ENCODE peak calls at places on chromosomes 3 and 15, in nine cellular contexts. Y, N, I, W, K, D, V, E and G are unnamed samples.

GRCh38 chr3:49257187-49257586 is 19.8 kb downstream of the C3orf62 start:
- DNase-seq in Y (no peak), K (no peak), D (no peak), V (no peak), E (no peak), N (no peak), W (no peak), I (no peak), G (peak; percentile 40)

GRCh38 chr15:58203537-58203936 is 65.4 kb downstream of the AQP9 start:
- DNase-seq in V (no peak), N (peak; percentile 96), E (peak; percentile 99), D (no peak), K (no peak), I (peak; percentile 94), W (no peak), Y (no peak), G (no peak)

GRCh38 chr3:197352382-197352781 is 54.0 kb upstream of the DLG1 start:
- DNase-seq in Y (no peak), N (no peak), W (peak; percentile 75), I (peak; percentile 68), D (peak; percentile 70), V (peak; percentile 60), K (no peak), E (peak; percentile 55), G (peak; percentile 86)

GRCh38 chr3:123660900-123661299 is 76.0 kb upstream of the HACD2 start:
- DNase-seq in I (peak; percentile 100), W (peak; percentile 94), K (no peak), D (peak; percentile 91), N (peak; percentile 94), Y (peak; percentile 72), E (peak; percentile 91), V (no peak), G (peak; percentile 97)

GRCh38 chr15:80059786-80060489 is 462 bp downstream of the ZFAND6 start:
- DNase-seq in Y (peak; percentile 55), V (peak; percentile 53), D (no peak), I (peak; percentile 30), N (no peak), E (no peak), W (peak; percentile 89), K (peak; percentile 90), G (no peak)

GRCh38 chr3:33067484-33067883 is 29.5 kb downstream of the GLB1 start:
- DNase-seq in D (no peak), I (peak; percentile 33), W (no peak), E (no peak), V (no peak), N (no peak), K (no peak), Y (no peak), G (no peak)

GRCh38 chr3:30162579-30162978 is 443.8 kb upstream of the TGFBR2 start:
- DNase-seq in N (peak; percentile 54), E (peak; percentile 93), K (no peak), Y (peak; percentile 4), W (no peak), D (no peak), V (no peak), I (peak; percentile 26), G (no peak)

GRCh38 chr3:173140986-173141385 is at the start of gene SPATA16:
- DNase-seq in Y (no peak), E (no peak), W (no peak), V (no peak), I (no peak), N (no peak), D (no peak), K (no peak), G (no peak)

GRCh38 chr3:113695426-113695817 is 1.0 kb downstream of the USF3 start:
- DNase-seq in K (peak; percentile 79), E (no peak), Y (peak; percentile 5), D (no peak), N (no peak), I (peak; percentile 23), W (no peak), V (no peak), G (no peak)

GRCh38 chr15:95556225-95556624 is 774.3 kb upstream of the NR2F2 start:
- DNase-seq in V (no peak), N (no peak), D (no peak), W (no peak), E (no peak), K (no peak), Y (no peak), I (peak; percentile 59), G (no peak)

GRCh38 chr3:41434781-41435180 is 235.5 kb downstream of the CTNNB1 start:
- DNase-seq in V (no peak), W (no peak), E (no peak), N (no peak), K (no peak), D (no peak), I (peak; percentile 11), Y (no peak), G (no peak)

GRCh38 chr3:50862221-50862620 is 187.5 kb downstream of the DOCK3 start:
- DNase-seq in K (peak; percentile 45), V (no peak), I (no peak), Y (no peak), E (no peak), D (no peak), N (no peak), W (no peak), G (no peak)

GRCh38 chr3:105938101-105938500 is 69.3 kb upstream of the CBLB start:
- DNase-seq in E (no peak), Y (no peak), V (no peak), D (no peak), W (no peak), K (no peak), N (no peak), I (peak; percentile 68), G (no peak)

GRCh38 chr15:80568298-80568697 is 126.8 kb upstream of the ABHD17C start:
- DNase-seq in N (no peak), I (peak; percentile 55), D (no peak), K (no peak), W (no peak), V (no peak), E (no peak), Y (peak; percentile 79), G (no peak)

GRCh38 chr15:89654847-89655805 is at the start of gene KIF7:
- DNase-seq in W (no peak), Y (peak; percentile 40), V (peak; percentile 74), I (peak; percentile 74), D (no peak), N (no peak), K (no peak), E (no peak), G (peak; percentile 82)

GRCh38 chr15:93861413-93861812 is 369.9 kb upstream of the MCTP2 start:
- DNase-seq in W (peak; percentile 58), E (no peak), D (no peak), Y (no peak), N (no peak), I (peak; percentile 45), V (no peak), K (no peak), G (no peak)

GRCh38 chr3:137163241-137163916 is 205.6 kb downstream of the IL20RB start:
- DNase-seq in W (no peak), N (no peak), V (peak; percentile 40), E (no peak), D (no peak), Y (no peak), K (no peak), I (no peak), G (no peak)

GRCh38 chr3:175200391-175200790 is 341.3 kb downstream of the NAALADL2 start:
- DNase-seq in Y (no peak), K (no peak), W (no peak), I (no peak), V (no peak), E (no peak), D (no peak), N (no peak), G (no peak)

GRCh38 chr3:72337480-72337855 is 510.8 kb downstream of the SHQ1 start:
- DNase-seq in D (no peak), W (no peak), I (no peak), K (no peak), E (no peak), N (no peak), Y (no peak), V (no peak), G (no peak)
- H3K4me3 ChIP-seq in D (no peak overlapping the region), W (no peak overlapping the region), I (no peak overlapping the region), K (no peak overlapping the region), E (no peak overlapping the region), N (no peak overlapping the region), Y (no peak overlapping the region), V (no peak overlapping the region), G (no peak overlapping the region)

GRCh38 chr3:64093825-64094712 is 70.8 kb upstream of the PSMD6 start:
- DNase-seq in N (no peak), W (no peak), Y (peak; percentile 10), E (no peak), V (no peak), K (no peak), D (no peak), I (no peak), G (no peak)

GRCh38 chr3:64097920-64098319 is 74.6 kb upstream of the PSMD6 start:
- DNase-seq in K (no peak), N (no peak), I (no peak), Y (no peak), W (no peak), V (no peak), D (no peak), E (no peak), G (no peak)

GRCh38 chr3:64098686-64099085 is 75.4 kb upstream of the PSMD6 start:
- DNase-seq in N (no peak), E (no peak), W (no peak), I (no peak), V (no peak), Y (peak; percentile 47), K (no peak), D (no peak), G (no peak)

GRCh38 chr3:64091501-64091900 is 68.2 kb upstream of the PSMD6 start:
- DNase-seq in E (no peak), V (peak; percentile 70), K (no peak), W (no peak), I (no peak), D (no peak), N (no peak), Y (no peak), G (no peak)

DNA sequence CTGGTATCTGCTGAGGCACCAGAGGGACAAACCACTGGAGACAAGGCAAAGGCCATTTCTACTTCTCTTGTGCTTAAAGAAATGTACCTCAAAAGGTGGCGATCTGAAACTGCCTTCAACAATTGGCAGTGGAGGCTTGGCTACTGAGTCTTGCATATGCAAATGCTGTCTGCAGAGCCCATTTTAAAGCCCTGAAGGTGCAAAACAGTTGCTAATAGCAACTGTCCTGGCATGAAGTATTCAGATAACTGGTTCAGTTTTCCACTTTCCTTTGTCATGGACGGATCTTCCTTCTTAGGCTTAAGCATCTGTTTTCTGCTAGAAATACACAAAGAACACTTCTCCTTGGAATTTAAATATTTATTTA is 71.4 kb upstream of the PSMD6 start:
- DNase-seq in W (no peak), I (no peak), N (no peak), E (no peak), D (no peak), Y (no peak), V (no peak), K (no peak), G (no peak)
- H3K4me3 ChIP-seq in W (no peak overlapping the region), I (no peak overlapping the region), N (no peak overlapping the region), E (no peak overlapping the region), D (no peak overlapping the region), Y (no peak overlapping the region), V (no peak overlapping the region), K (no peak overlapping the region), G (no peak overlapping the region)

GRCh38 chr15:70629735-70630273 is 133.6 kb downstream of the UACA start:
- DNase-seq in V (no peak), N (no peak), K (no peak), Y (no peak), D (no peak), W (no peak), I (no peak), E (no peak), G (no peak)
- H3K4me3 ChIP-seq in V (no peak overlapping the region), N (no peak overlapping the region), K (no peak overlapping the region), Y (no peak overlapping the region), D (no peak overlapping the region), W (no peak overlapping the region), I (no peak overlapping the region), E (no peak overlapping the region), G (no peak overlapping the region)

GRCh38 chr3:134375542-134376384 is 1.5 kb upstream of the AMOTL2 start:
- DNase-seq in N (no peak), K (no peak), Y (no peak), E (no peak), D (no peak), V (no peak), W (no peak), I (no peak), G (peak; percentile 12)
- H3K4me3 ChIP-seq in N (no peak overlapping the region), K (no peak overlapping the region), Y (no peak overlapping the region), E (no peak overlapping the region), D (no peak overlapping the region), V (peak overlapping the region; percentile 57), W (no peak overlapping the region), I (no peak overlapping the region), G (no peak overlapping the region)